ENCODE peak calls at places on chromosomes 2 and 18, in nine cellular contexts. One of them, this sample, is unnamed.

GRCh38 chr2:37588316-37588777 is 83.1 kb downstream of the CDC42EP3 start:
- DNase-seq in choroid plexus epithelial cell: no peak
- DNase-seq in astrocyte of the spinal cord: no peak
- DNase-seq in ovary: no peak
- DNase-seq in bronchial epithelial cell: peak
- DNase-seq in epithelial cell of esophagus: peak
- DNase-seq in Peyer's patch: no peak
- DNase-seq in mammary epithelial cell: peak
- DNase-seq in hepatocyte: no peak
- DNase-seq in this sample: peak

GRCh38 chr18:62280058-62280457 is 45.1 kb upstream of the TNFRSF11A start:
- DNase-seq in choroid plexus epithelial cell: no peak
- DNase-seq in astrocyte of the spinal cord: no peak
- DNase-seq in ovary: no peak
- DNase-seq in bronchial epithelial cell: no peak
- DNase-seq in epithelial cell of esophagus: peak
- DNase-seq in Peyer's patch: no peak
- DNase-seq in mammary epithelial cell: no peak
- DNase-seq in hepatocyte: no peak
- DNase-seq in this sample: no peak

GRCh38 chr18:41466436-41467160 is 488.4 kb upstream of the PIK3C3 start:
- DNase-seq in choroid plexus epithelial cell: no peak
- DNase-seq in astrocyte of the spinal cord: no peak
- DNase-seq in ovary: no peak
- DNase-seq in bronchial epithelial cell: peak
- DNase-seq in epithelial cell of esophagus: peak
- DNase-seq in Peyer's patch: no peak
- DNase-seq in mammary epithelial cell: no peak
- DNase-seq in hepatocyte: no peak
- DNase-seq in this sample: no peak

GRCh38 chr2:179532890-179533289 is 268.3 kb upstream of the SESTD1 start:
- DNase-seq in choroid plexus epithelial cell: no peak
- DNase-seq in astrocyte of the spinal cord: no peak
- DNase-seq in ovary: no peak
- DNase-seq in bronchial epithelial cell: peak
- DNase-seq in epithelial cell of esophagus: peak
- DNase-seq in Peyer's patch: no peak
- DNase-seq in mammary epithelial cell: peak
- DNase-seq in hepatocyte: no peak
- DNase-seq in this sample: no peak

GRCh38 chr2:188235364-188235763 is 56.3 kb upstream of the GULP1 start:
- DNase-seq in choroid plexus epithelial cell: peak
- DNase-seq in astrocyte of the spinal cord: peak
- DNase-seq in ovary: no peak
- DNase-seq in bronchial epithelial cell: no peak
- DNase-seq in epithelial cell of esophagus: no peak
- DNase-seq in Peyer's patch: no peak
- DNase-seq in mammary epithelial cell: peak
- DNase-seq in hepatocyte: no peak
- DNase-seq in this sample: no peak

GRCh38 chr2:53668624-53669026 is 99.0 kb upstream of the CHAC2 start:
- DNase-seq in choroid plexus epithelial cell: peak
- DNase-seq in astrocyte of the spinal cord: no peak
- DNase-seq in ovary: no peak
- DNase-seq in bronchial epithelial cell: peak
- DNase-seq in epithelial cell of esophagus: no peak
- DNase-seq in Peyer's patch: no peak
- DNase-seq in mammary epithelial cell: no peak
- DNase-seq in hepatocyte: no peak
- DNase-seq in this sample: no peak

GRCh38 chr2:170434900-170435640 is 257.1 kb downstream of the MYO3B start:
- DNase-seq in choroid plexus epithelial cell: no peak
- DNase-seq in astrocyte of the spinal cord: no peak
- DNase-seq in ovary: no peak
- DNase-seq in bronchial epithelial cell: no peak
- DNase-seq in epithelial cell of esophagus: no peak
- DNase-seq in Peyer's patch: no peak
- DNase-seq in mammary epithelial cell: no peak
- DNase-seq in hepatocyte: no peak
- DNase-seq in this sample: no peak

GRCh38 chr2:175436076-175436475 is 254.6 kb upstream of the ATP5MC3 start:
- DNase-seq in choroid plexus epithelial cell: no peak
- DNase-seq in astrocyte of the spinal cord: no peak
- DNase-seq in ovary: no peak
- DNase-seq in bronchial epithelial cell: peak
- DNase-seq in epithelial cell of esophagus: peak
- DNase-seq in Peyer's patch: no peak
- DNase-seq in mammary epithelial cell: peak
- DNase-seq in hepatocyte: no peak
- DNase-seq in this sample: no peak

GRCh38 chr2:96899084-96899735 is 29.3 kb upstream of the SEMA4C start:
- DNase-seq in choroid plexus epithelial cell: no peak
- DNase-seq in astrocyte of the spinal cord: no peak
- DNase-seq in ovary: no peak
- DNase-seq in bronchial epithelial cell: peak
- DNase-seq in epithelial cell of esophagus: peak
- DNase-seq in Peyer's patch: no peak
- DNase-seq in mammary epithelial cell: peak
- DNase-seq in hepatocyte: no peak
- DNase-seq in this sample: no peak

GRCh38 chr2:1546023-1546591 is 132.8 kb downstream of the TPO start:
- DNase-seq in choroid plexus epithelial cell: peak
- DNase-seq in astrocyte of the spinal cord: peak
- DNase-seq in ovary: peak
- DNase-seq in bronchial epithelial cell: peak
- DNase-seq in epithelial cell of esophagus: peak
- DNase-seq in Peyer's patch: no peak
- DNase-seq in mammary epithelial cell: peak
- DNase-seq in hepatocyte: peak
- DNase-seq in this sample: peak

GRCh38 chr18:31043709-31044108 is 1.2 kb upstream of the DSC3 start:
- DNase-seq in choroid plexus epithelial cell: no peak
- DNase-seq in astrocyte of the spinal cord: no peak
- DNase-seq in ovary: no peak
- DNase-seq in bronchial epithelial cell: no peak
- DNase-seq in epithelial cell of esophagus: no peak
- DNase-seq in Peyer's patch: no peak
- DNase-seq in mammary epithelial cell: no peak
- DNase-seq in hepatocyte: no peak
- DNase-seq in this sample: no peak

GRCh38 chr2:61759718-61760117 is 94.1 kb downstream of the FAM161A start:
- DNase-seq in choroid plexus epithelial cell: peak
- DNase-seq in astrocyte of the spinal cord: peak
- DNase-seq in ovary: no peak
- DNase-seq in bronchial epithelial cell: peak
- DNase-seq in epithelial cell of esophagus: peak
- DNase-seq in Peyer's patch: no peak
- DNase-seq in mammary epithelial cell: peak
- DNase-seq in hepatocyte: no peak
- DNase-seq in this sample: no peak

GRCh38 chr2:42132966-42133641 is 36.0 kb upstream of the EML4 start:
- DNase-seq in choroid plexus epithelial cell: peak
- DNase-seq in astrocyte of the spinal cord: peak
- DNase-seq in ovary: peak
- DNase-seq in bronchial epithelial cell: peak
- DNase-seq in epithelial cell of esophagus: peak
- DNase-seq in Peyer's patch: peak
- DNase-seq in mammary epithelial cell: peak
- DNase-seq in hepatocyte: peak
- DNase-seq in this sample: peak

GRCh38 chr2:74862268-74862964 is 28.5 kb downstream of the HK2 start:
- DNase-seq in choroid plexus epithelial cell: no peak
- DNase-seq in astrocyte of the spinal cord: no peak
- DNase-seq in ovary: no peak
- DNase-seq in bronchial epithelial cell: no peak
- DNase-seq in epithelial cell of esophagus: no peak
- DNase-seq in Peyer's patch: peak
- DNase-seq in mammary epithelial cell: no peak
- DNase-seq in hepatocyte: peak
- DNase-seq in this sample: no peak

GRCh38 chr18:38923136-38923535 is 1357.5 kb upstream of the CELF4 start:
- DNase-seq in choroid plexus epithelial cell: no peak
- DNase-seq in astrocyte of the spinal cord: peak
- DNase-seq in ovary: no peak
- DNase-seq in bronchial epithelial cell: peak
- DNase-seq in epithelial cell of esophagus: no peak
- DNase-seq in Peyer's patch: no peak
- DNase-seq in mammary epithelial cell: no peak
- DNase-seq in hepatocyte: no peak
- DNase-seq in this sample: no peak

GRCh38 chr2:141109633-141110032 is 1021.2 kb downstream of the LRP1B start:
- DNase-seq in choroid plexus epithelial cell: peak
- DNase-seq in astrocyte of the spinal cord: no peak
- DNase-seq in ovary: no peak
- DNase-seq in bronchial epithelial cell: peak
- DNase-seq in epithelial cell of esophagus: peak
- DNase-seq in Peyer's patch: no peak
- DNase-seq in mammary epithelial cell: no peak
- DNase-seq in hepatocyte: peak
- DNase-seq in this sample: peak

GRCh38 chr2:165901595-165901994 is 52.0 kb downstream of the TTC21B start:
- DNase-seq in choroid plexus epithelial cell: no peak
- DNase-seq in astrocyte of the spinal cord: no peak
- DNase-seq in ovary: no peak
- DNase-seq in bronchial epithelial cell: no peak
- DNase-seq in epithelial cell of esophagus: no peak
- DNase-seq in Peyer's patch: no peak
- DNase-seq in mammary epithelial cell: no peak
- DNase-seq in hepatocyte: no peak
- DNase-seq in this sample: peak

GRCh38 chr2:165897074-165897683 is 56.4 kb downstream of the TTC21B start:
- DNase-seq in choroid plexus epithelial cell: no peak
- DNase-seq in astrocyte of the spinal cord: no peak
- DNase-seq in ovary: no peak
- DNase-seq in bronchial epithelial cell: no peak
- DNase-seq in epithelial cell of esophagus: no peak
- DNase-seq in Peyer's patch: no peak
- DNase-seq in mammary epithelial cell: no peak
- DNase-seq in hepatocyte: no peak
- DNase-seq in this sample: no peak

GRCh38 chr2:165897741-165898140 is 55.8 kb downstream of the TTC21B start:
- DNase-seq in choroid plexus epithelial cell: no peak
- DNase-seq in astrocyte of the spinal cord: no peak
- DNase-seq in ovary: no peak
- DNase-seq in bronchial epithelial cell: no peak
- DNase-seq in epithelial cell of esophagus: no peak
- DNase-seq in Peyer's patch: no peak
- DNase-seq in mammary epithelial cell: no peak
- DNase-seq in hepatocyte: no peak
- DNase-seq in this sample: no peak

GRCh38 chr2:165898381-165898780 is 55.2 kb downstream of the TTC21B start:
- DNase-seq in choroid plexus epithelial cell: no peak
- DNase-seq in astrocyte of the spinal cord: no peak
- DNase-seq in ovary: no peak
- DNase-seq in bronchial epithelial cell: peak
- DNase-seq in epithelial cell of esophagus: peak
- DNase-seq in Peyer's patch: no peak
- DNase-seq in mammary epithelial cell: peak
- DNase-seq in hepatocyte: no peak
- DNase-seq in this sample: no peak

GRCh38 chr2:165899311-165899710 is 54.3 kb downstream of the TTC21B start:
- DNase-seq in choroid plexus epithelial cell: no peak
- DNase-seq in astrocyte of the spinal cord: no peak
- DNase-seq in ovary: no peak
- DNase-seq in bronchial epithelial cell: no peak
- DNase-seq in epithelial cell of esophagus: no peak
- DNase-seq in Peyer's patch: no peak
- DNase-seq in mammary epithelial cell: no peak
- DNase-seq in hepatocyte: no peak
- DNase-seq in this sample: no peak
- TF ChIP-seq CTCF in choroid plexus epithelial cell: no peak
- TF ChIP-seq CTCF in astrocyte of the spinal cord: no peak
- TF ChIP-seq CTCF in ovary: no peak
- TF ChIP-seq CTCF in bronchial epithelial cell: no peak
- TF ChIP-seq CTCF in epithelial cell of esophagus: no peak
- TF ChIP-seq CTCF in Peyer's patch: no peak
- TF ChIP-seq CTCF in mammary epithelial cell: no peak
- TF ChIP-seq CTCF in hepatocyte: no peak
- TF ChIP-seq CTCF in this sample: no peak

DNA sequence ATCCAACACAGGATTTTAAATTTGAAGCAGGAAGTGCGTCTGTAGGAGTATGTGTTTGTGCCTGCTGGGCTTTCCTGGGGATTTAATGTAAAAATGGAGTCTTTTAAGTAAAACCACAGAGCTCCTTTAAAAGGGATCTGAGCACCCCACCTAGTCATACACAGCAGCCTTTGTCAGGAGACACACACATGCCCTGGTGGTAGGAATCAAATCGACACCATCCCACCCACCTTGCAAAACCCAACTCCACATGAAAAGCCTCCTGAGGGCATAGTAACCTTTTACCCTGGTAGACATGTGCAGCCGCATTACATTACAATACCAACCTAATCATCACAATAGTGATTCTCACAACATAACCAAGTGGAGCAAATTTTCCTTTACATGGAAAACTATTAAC is 29.0 kb downstream of the UXS1 start:
- DNase-seq in choroid plexus epithelial cell: no peak
- DNase-seq in astrocyte of the spinal cord: no peak
- DNase-seq in ovary: no peak
- DNase-seq in bronchial epithelial cell: no peak
- DNase-seq in epithelial cell of esophagus: no peak
- DNase-seq in Peyer's patch: no peak
- DNase-seq in mammary epithelial cell: no peak
- DNase-seq in hepatocyte: no peak
- DNase-seq in this sample: no peak
- H3K4me3 ChIP-seq in choroid plexus epithelial cell: no peak
- H3K4me3 ChIP-seq in astrocyte of the spinal cord: no peak
- H3K4me3 ChIP-seq in ovary: no peak
- H3K4me3 ChIP-seq in bronchial epithelial cell: no peak
- H3K4me3 ChIP-seq in epithelial cell of esophagus: no peak
- H3K4me3 ChIP-seq in Peyer's patch: no peak
- H3K4me3 ChIP-seq in mammary epithelial cell: no peak
- H3K4me3 ChIP-seq in hepatocyte: no peak
- H3K4me3 ChIP-seq in this sample: no peak

GRCh38 chr2:231786917-231787292 is 660 bp downstream of the COPS7B start:
- DNase-seq in choroid plexus epithelial cell: no peak
- DNase-seq in astrocyte of the spinal cord: no peak
- DNase-seq in ovary: no peak
- DNase-seq in bronchial epithelial cell: no peak
- DNase-seq in epithelial cell of esophagus: no peak
- DNase-seq in Peyer's patch: no peak
- DNase-seq in mammary epithelial cell: no peak
- DNase-seq in hepatocyte: no peak
- DNase-seq in this sample: no peak
- TF ChIP-seq CTCF in choroid plexus epithelial cell: no peak
- TF ChIP-seq CTCF in astrocyte of the spinal cord: no peak
- TF ChIP-seq CTCF in ovary: no peak
- TF ChIP-seq CTCF in bronchial epithelial cell: no peak
- TF ChIP-seq CTCF in epithelial cell of esophagus: no peak
- TF ChIP-seq CTCF in Peyer's patch: no peak
- TF ChIP-seq CTCF in mammary epithelial cell: no peak
- TF ChIP-seq CTCF in hepatocyte: no peak
- TF ChIP-seq CTCF in this sample: no peak

DNA sequence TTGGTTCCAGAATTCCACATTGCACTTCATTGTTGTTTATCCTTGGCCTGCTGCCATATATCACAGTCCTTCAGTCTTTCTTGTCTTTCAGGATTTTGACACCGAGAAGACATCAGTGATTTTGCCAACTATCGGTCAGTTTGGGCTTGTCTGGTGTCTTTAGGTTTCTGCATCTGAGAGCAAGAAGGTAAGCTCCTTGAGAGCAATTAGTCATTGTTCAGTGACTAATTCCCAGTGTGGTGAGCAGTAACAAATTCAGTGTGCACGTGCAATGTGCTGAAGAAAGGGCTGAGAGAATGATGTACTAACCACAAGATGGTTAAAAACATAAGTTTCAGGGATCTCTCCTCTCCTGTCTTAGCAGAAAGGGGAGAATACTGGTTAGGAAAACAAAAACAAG is 23.4 kb downstream of the MARCHF4 start:
- DNase-seq in choroid plexus epithelial cell: peak
- DNase-seq in astrocyte of the spinal cord: peak
- DNase-seq in ovary: no peak
- DNase-seq in bronchial epithelial cell: peak
- DNase-seq in epithelial cell of esophagus: peak
- DNase-seq in Peyer's patch: no peak
- DNase-seq in mammary epithelial cell: peak
- DNase-seq in hepatocyte: no peak
- DNase-seq in this sample: peak
- H3K4me3 ChIP-seq in choroid plexus epithelial cell: no peak
- H3K4me3 ChIP-seq in astrocyte of the spinal cord: no peak
- H3K4me3 ChIP-seq in ovary: no peak
- H3K4me3 ChIP-seq in bronchial epithelial cell: no peak
- H3K4me3 ChIP-seq in epithelial cell of esophagus: no peak
- H3K4me3 ChIP-seq in Peyer's patch: no peak
- H3K4me3 ChIP-seq in mammary epithelial cell: no peak
- H3K4me3 ChIP-seq in hepatocyte: no peak
- H3K4me3 ChIP-seq in this sample: no peak